ENCODE peak calls at places on chromosomes 7 and 10, in four cellular contexts. One of them, this sample, is unnamed.

GRCh38 chr10:122357685-122358084 is 16.8 kb upstream of the PLEKHA1 start:
- DNase-seq in HepG2: no peak
- DNase-seq in K562: no peak
- DNase-seq in GM12878: no peak
- DNase-seq in this sample: no peak

GRCh38 chr10:131816941-131817700 is 83.7 kb upstream of the PPP2R2D start:
- DNase-seq in GM12878: no peak
- DNase-seq in K562: no peak
- DNase-seq in HepG2: no peak
- DNase-seq in this sample: no peak

GRCh38 chr10:86868353-86868752 is 89.1 kb downstream of the MMRN2 start:
- DNase-seq in K562: no peak
- DNase-seq in GM12878: no peak
- DNase-seq in HepG2: no peak
- DNase-seq in this sample: no peak

GRCh38 chr7:149728491-149729375 is 44.7 kb downstream of the ZNF467 start:
- DNase-seq in HepG2: no peak
- DNase-seq in GM12878: no peak
- DNase-seq in K562: no peak
- DNase-seq in this sample: no peak

GRCh38 chr10:6337382-6337781 is 134.7 kb downstream of the PFKFB3 start:
- DNase-seq in K562: peak; percentile 2
- DNase-seq in HepG2: no peak
- DNase-seq in GM12878: no peak
- DNase-seq in this sample: no peak

GRCh38 chr10:126857178-126857806 is 47.9 kb upstream of the DOCK1 start:
- DNase-seq in K562: no peak
- DNase-seq in GM12878: no peak
- DNase-seq in HepG2: no peak
- DNase-seq in this sample: no peak

GRCh38 chr10:26508016-26508415 is 69.9 kb downstream of the APBB1IP start:
- DNase-seq in K562: no peak
- DNase-seq in HepG2: no peak
- DNase-seq in GM12878: no peak
- DNase-seq in this sample: no peak

GRCh38 chr10:117216028-117216427 is 18.7 kb downstream of the KCNK18 start:
- DNase-seq in GM12878: no peak
- DNase-seq in HepG2: no peak
- DNase-seq in K562: no peak
- DNase-seq in this sample: no peak

GRCh38 chr10:4586756-4587155 is 239.3 kb upstream of the AKR1E2 start:
- DNase-seq in GM12878: no peak
- DNase-seq in HepG2: no peak
- DNase-seq in K562: no peak
- DNase-seq in this sample: no peak

GRCh38 chr10:79239930-79240713 is 107.1 kb upstream of the PPIF start:
- DNase-seq in GM12878: no peak
- DNase-seq in K562: peak; percentile 52
- DNase-seq in HepG2: no peak
- DNase-seq in this sample: no peak

GRCh38 chr10:49465717-49466116 is 69.8 kb upstream of the DRGX start:
- DNase-seq in GM12878: no peak
- DNase-seq in HepG2: no peak
- DNase-seq in K562: no peak
- DNase-seq in this sample: no peak

GRCh38 chr10:12337973-12338372 is 11.4 kb upstream of the CAMK1D start:
- DNase-seq in HepG2: no peak
- DNase-seq in K562: no peak
- DNase-seq in GM12878: no peak
- DNase-seq in this sample: no peak

GRCh38 chr10:4663162-4663992 is 162.6 kb upstream of the AKR1E2 start:
- DNase-seq in GM12878: peak; percentile 15
- DNase-seq in K562: peak; percentile 81
- DNase-seq in HepG2: peak; percentile 85
- DNase-seq in this sample: peak; percentile 97

GRCh38 chr7:10076661-10077300 is 896.9 kb upstream of the PHF14 start:
- DNase-seq in K562: peak; percentile 15
- DNase-seq in GM12878: no peak
- DNase-seq in HepG2: no peak
- DNase-seq in this sample: no peak

GRCh38 chr7:131336956-131337355 is 9.3 kb downstream of the MKLN1 start:
- DNase-seq in K562: peak; percentile 53
- DNase-seq in GM12878: no peak
- DNase-seq in HepG2: peak; percentile 20
- DNase-seq in this sample: peak; percentile 22

GRCh38 chr7:29611941-29612527 is 48.4 kb downstream of the PRR15 start:
- DNase-seq in K562: no peak
- DNase-seq in HepG2: no peak
- DNase-seq in GM12878: no peak
- DNase-seq in this sample: no peak

GRCh38 chr7:82244947-82245346 is 198.6 kb downstream of the CACNA2D1 start:
- DNase-seq in GM12878: no peak
- DNase-seq in HepG2: no peak
- DNase-seq in K562: no peak
- DNase-seq in this sample: no peak

GRCh38 chr7:151059362-151060112 is at the start of gene SLC4A2:
- DNase-seq in HepG2: peak; percentile 50
- DNase-seq in GM12878: no peak
- DNase-seq in K562: peak; percentile 94
- DNase-seq in this sample: no peak

GRCh38 chr7:17211307-17211836 is 87.1 kb upstream of the AHR start:
- DNase-seq in HepG2: no peak
- DNase-seq in GM12878: no peak
- DNase-seq in K562: no peak
- DNase-seq in this sample: no peak

GRCh38 chr10:113644185-113645120 is 19.4 kb downstream of the NRAP start:
- DNase-seq in HepG2: peak; percentile 15
- DNase-seq in K562: no peak
- DNase-seq in GM12878: no peak
- DNase-seq in this sample: no peak

GRCh38 chr10:76139431-76139830 is 708.0 kb downstream of the LRMDA start:
- DNase-seq in GM12878: no peak
- DNase-seq in HepG2: no peak
- DNase-seq in K562: no peak
- DNase-seq in this sample: no peak

GRCh38 chr7:55066938-55067337 is 48.1 kb downstream of the EGFR start:
- DNase-seq in K562: no peak
- DNase-seq in GM12878: no peak
- DNase-seq in HepG2: no peak
- DNase-seq in this sample: no peak

GRCh38 chr10:98920362-98920761 is 315.3 kb downstream of the HPSE2 start:
- DNase-seq in GM12878: no peak
- DNase-seq in K562: no peak
- DNase-seq in HepG2: no peak
- DNase-seq in this sample: no peak

GRCh38 chr7:74332373-74333176 is 43.4 kb downstream of the CLIP2 start:
- DNase-seq in K562: no peak
- DNase-seq in HepG2: no peak
- DNase-seq in GM12878: no peak
- DNase-seq in this sample: no peak

GRCh38 chr7:98165827-98166667 is 45.2 kb upstream of the BHLHA15 start:
- DNase-seq in K562: peak; percentile 61
- DNase-seq in GM12878: no peak
- DNase-seq in HepG2: peak; percentile 33
- DNase-seq in this sample: peak; percentile 7

GRCh38 chr7:47383064-47383463 is 198.8 kb downstream of the TNS3 start:
- DNase-seq in GM12878: no peak
- DNase-seq in HepG2: no peak
- DNase-seq in K562: no peak
- DNase-seq in this sample: no peak

GRCh38 chr10:95791425-95791979 is 35.5 kb downstream of the ENTPD1 start:
- DNase-seq in HepG2: no peak
- DNase-seq in K562: no peak
- DNase-seq in GM12878: peak; percentile 75
- DNase-seq in this sample: no peak

GRCh38 chr10:35794703-35795102 is 152.6 kb upstream of the FZD8 start:
- DNase-seq in GM12878: no peak
- DNase-seq in K562: peak; percentile 3
- DNase-seq in HepG2: no peak
- DNase-seq in this sample: no peak

GRCh38 chr7:148738737-148739535 is 40.2 kb downstream of the CUL1 start:
- DNase-seq in HepG2: no peak
- DNase-seq in K562: peak; percentile 31
- DNase-seq in GM12878: no peak
- DNase-seq in this sample: no peak

GRCh38 chr10:121024905-121025584 is 173.9 kb downstream of the WDR11 start:
- DNase-seq in K562: no peak
- DNase-seq in GM12878: no peak
- DNase-seq in HepG2: no peak
- DNase-seq in this sample: no peak

GRCh38 chr10:121033371-121033770 is 182.2 kb downstream of the WDR11 start:
- DNase-seq in HepG2: no peak
- DNase-seq in GM12878: no peak
- DNase-seq in K562: no peak
- DNase-seq in this sample: no peak

GRCh38 chr10:121032460-121032859 is 181.3 kb downstream of the WDR11 start:
- DNase-seq in K562: no peak
- DNase-seq in GM12878: no peak
- DNase-seq in HepG2: no peak
- DNase-seq in this sample: no peak

GRCh38 chr10:121025731-121026130 is 174.6 kb downstream of the WDR11 start:
- DNase-seq in HepG2: no peak
- DNase-seq in GM12878: no peak
- DNase-seq in K562: no peak
- DNase-seq in this sample: no peak

GRCh38 chr10:121027390-121027789 is 176.2 kb downstream of the WDR11 start:
- DNase-seq in K562: no peak
- DNase-seq in GM12878: no peak
- DNase-seq in HepG2: peak; percentile 26
- DNase-seq in this sample: no peak
- TF ChIP-seq SRF in K562: no peak
- TF ChIP-seq SRF in GM12878: no peak
- TF ChIP-seq SRF in HepG2: no peak
- TF ChIP-seq SRF in this sample: no peak

DNA sequence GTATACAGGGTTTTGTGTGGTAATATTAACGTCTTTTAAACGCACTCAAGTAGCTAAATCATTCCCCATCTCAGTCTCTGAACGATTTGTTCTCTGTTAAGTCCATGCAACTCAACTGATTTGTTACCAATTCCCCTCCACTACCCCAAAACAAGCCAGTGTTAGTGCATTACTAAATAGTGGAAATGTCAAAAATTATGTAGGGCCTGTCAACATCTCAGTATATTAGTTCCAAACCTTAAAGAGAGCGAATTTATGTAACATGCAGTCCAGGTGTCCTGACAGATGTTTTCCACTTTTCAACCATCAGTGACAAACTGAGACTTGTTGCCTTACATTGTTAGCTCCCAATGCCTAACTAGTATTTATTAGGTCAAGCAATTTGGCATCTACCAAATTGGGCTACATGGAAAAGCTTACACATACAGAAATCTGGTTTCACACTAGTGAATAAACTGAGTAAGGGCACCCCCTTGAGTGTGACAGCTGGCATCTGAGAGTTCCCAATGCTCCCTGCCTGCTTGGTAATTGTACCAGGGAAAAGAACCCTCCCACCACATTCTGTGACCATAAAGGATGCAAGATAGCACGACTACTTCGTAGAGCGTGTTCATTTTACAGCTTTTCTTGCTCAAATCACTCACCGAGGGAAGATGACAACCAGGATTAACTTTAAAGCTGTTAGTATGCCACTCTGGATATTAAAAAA is 12.1 kb downstream of the HNRNPA2B1 start:
- DNase-seq in K562: no peak
- DNase-seq in HepG2: no peak
- DNase-seq in GM12878: no peak
- DNase-seq in this sample: no peak
- TF ChIP-seq SRF in K562: no peak
- TF ChIP-seq SRF in HepG2: no peak
- TF ChIP-seq SRF in GM12878: no peak
- TF ChIP-seq SRF in this sample: no peak

GRCh38 chr7:92762853-92763252 is 73.5 kb downstream of the CDK6 start:
- DNase-seq in K562: no peak
- DNase-seq in HepG2: no peak
- DNase-seq in GM12878: no peak
- DNase-seq in this sample: no peak

GRCh38 chr7:92765725-92766124 is 70.6 kb downstream of the CDK6 start:
- DNase-seq in GM12878: no peak
- DNase-seq in K562: no peak
- DNase-seq in HepG2: no peak
- DNase-seq in this sample: peak; percentile 66

GRCh38 chr7:92766461-92767003 is 69.8 kb downstream of the CDK6 start:
- DNase-seq in HepG2: peak; percentile 53
- DNase-seq in GM12878: no peak
- DNase-seq in K562: no peak
- DNase-seq in this sample: no peak

GRCh38 chr7:92761391-92762098 is 74.8 kb downstream of the CDK6 start:
- DNase-seq in K562: no peak
- DNase-seq in HepG2: no peak
- DNase-seq in GM12878: no peak
- DNase-seq in this sample: no peak

DNA sequence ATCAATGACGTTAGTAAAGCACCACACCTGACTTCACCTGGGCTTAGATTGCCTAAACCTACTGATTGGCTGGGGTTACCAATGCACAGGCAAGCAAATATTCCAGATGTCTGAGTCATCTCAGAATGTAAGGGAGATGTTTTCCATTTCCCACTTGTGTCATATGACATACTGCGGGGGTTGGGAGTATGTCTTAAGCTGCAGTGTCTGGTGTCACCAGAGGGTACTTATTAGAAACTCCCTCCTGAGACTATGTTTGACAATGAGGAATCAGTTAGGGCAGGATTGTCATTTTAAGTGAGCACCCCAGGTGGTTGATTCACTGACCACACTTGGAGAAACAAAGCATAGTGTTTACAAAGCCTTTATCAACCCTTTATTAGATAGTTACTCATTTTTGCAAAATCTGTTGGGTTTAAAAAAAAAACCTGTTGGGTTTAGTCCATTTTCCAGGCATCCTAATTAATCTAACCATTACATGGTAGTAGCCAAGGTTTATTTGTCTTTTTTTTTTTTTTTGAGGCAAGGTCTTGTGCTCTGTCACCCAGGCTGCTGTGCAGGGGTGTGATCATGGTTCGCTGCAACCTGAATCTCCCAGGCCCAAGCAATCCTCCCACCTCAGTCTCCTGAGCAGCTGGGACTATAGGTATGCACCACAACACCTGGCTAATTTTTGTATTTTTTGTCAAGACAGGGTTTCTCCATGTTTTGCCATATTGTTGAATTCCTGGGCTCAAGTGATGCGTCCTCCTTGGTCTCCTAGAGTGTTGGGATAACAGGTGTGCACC is 72.5 kb downstream of the CDK6 start:
- DNase-seq in GM12878: no peak
- DNase-seq in HepG2: peak; percentile 63
- DNase-seq in K562: peak; percentile 68
- DNase-seq in this sample: peak; percentile 90
- TF ChIP-seq SRF in GM12878: no peak
- TF ChIP-seq SRF in HepG2: no peak
- TF ChIP-seq SRF in K562: no peak
- TF ChIP-seq SRF in this sample: peak; percentile 13

DNA sequence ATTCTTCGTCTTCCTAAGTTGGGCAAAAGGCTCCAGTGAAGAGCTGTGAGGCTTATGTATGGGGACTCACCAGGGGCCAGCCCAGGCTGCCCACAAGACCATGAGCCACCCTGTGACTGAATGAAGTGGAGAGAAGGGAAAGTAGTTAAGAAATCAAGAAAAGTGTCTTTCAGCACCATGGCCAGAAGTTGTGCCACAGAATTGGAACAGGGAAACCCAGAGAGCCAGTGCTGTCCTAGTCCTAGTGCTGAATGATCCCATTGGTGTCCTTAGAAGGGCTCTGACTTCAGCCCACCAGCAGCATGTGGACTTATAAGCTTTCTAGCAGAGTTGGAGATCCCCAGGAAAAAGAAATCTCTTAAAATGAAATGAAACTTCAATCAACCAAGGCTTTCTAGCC is 37.0 kb upstream of the CCSER2 start:
- DNase-seq in K562: peak; percentile 53
- DNase-seq in HepG2: peak; percentile 22
- DNase-seq in GM12878: no peak
- DNase-seq in this sample: no peak
- TF ChIP-seq SRF in K562: no peak
- TF ChIP-seq SRF in HepG2: no peak
- TF ChIP-seq SRF in GM12878: no peak
- TF ChIP-seq SRF in this sample: no peak

This sample was measured in HCT116.